ENCODE peak calls at places on chromosomes 12 and 14, in nine cellular contexts. G, S, I, T, J, R, V, K and Q are unnamed samples.
A peak's percentile ranks its signal among the peaks of the same experiment; 100 is the strongest.

GRCh38 chr12:72024613-72025012 is 86.0 kb downstream of the TPH2 start:
- DNase-seq in I (no peak), K (peak; percentile 70), G (no peak), V (no peak), T (no peak), S (no peak), R (no peak), J (no peak), Q (no peak)

GRCh38 chr12:94561943-94562411 is 88.4 kb downstream of the TMCC3 start:
- DNase-seq in G (no peak), R (no peak), J (no peak), I (no peak), T (peak; percentile 51), K (peak; percentile 91), V (no peak), S (peak; percentile 41), Q (peak; percentile 38)

GRCh38 chr14:54704768-54705167 is 137.8 kb downstream of the SAMD4A start:
- DNase-seq in I (no peak), T (no peak), G (no peak), R (no peak), V (no peak), K (no peak), S (no peak), J (no peak), Q (no peak)

GRCh38 chr14:81062816-81063215 is 107.4 kb downstream of the TSHR start:
- DNase-seq in I (no peak), T (no peak), R (no peak), K (peak; percentile 1), S (no peak), G (no peak), V (no peak), J (no peak), Q (no peak)

GRCh38 chr14:70955543-70956480 is 48.6 kb downstream of the PCNX1 start:
- DNase-seq in K (no peak), I (no peak), G (no peak), R (peak; percentile 16), S (no peak), T (no peak), J (peak; percentile 19), V (no peak), Q (no peak)

GRCh38 chr14:49962616-49963015 is 69.7 kb downstream of the ARF6 start:
- DNase-seq in J (no peak), V (peak; percentile 79), I (peak; percentile 64), T (no peak), G (no peak), K (peak; percentile 96), R (no peak), S (no peak), Q (no peak)

GRCh38 chr14:79016828-79017505 is 846.8 kb downstream of the NRXN3 start:
- DNase-seq in G (no peak), V (peak; percentile 19), T (no peak), R (no peak), S (no peak), I (no peak), K (peak; percentile 48), J (peak; percentile 51), Q (no peak)

GRCh38 chr12:12604790-12605189 is 6.9 kb upstream of the CREBL2 start:
- DNase-seq in S (no peak), K (no peak), V (no peak), J (no peak), G (no peak), T (no peak), R (no peak), I (no peak), Q (no peak)

GRCh38 chr12:51533799-51534198 is 57.2 kb upstream of the SCN8A start:
- DNase-seq in K (no peak), I (no peak), V (no peak), J (no peak), T (no peak), G (no peak), R (no peak), S (no peak), Q (no peak)

GRCh38 chr14:96299441-96299840 is 43.4 kb downstream of the BDKRB1 start:
- DNase-seq in I (no peak), G (no peak), T (no peak), J (no peak), V (no peak), S (no peak), K (no peak), R (no peak), Q (no peak)